ENCODE peak calls at places on chromosome 1, in nine cellular contexts. C is ovary, V is nephron progenitor cell, M is WTC11, I is glutamatergic neuron, J is OCI-LY7, F is pancreas, H is tibial nerve, O is BE2C. A is an unnamed sample.

GRCh38 chr1:89312572-89312971 is 39.9 kb upstream of the GBP5 start:
- DNase-seq in C (no peak), V (no peak), M (no peak), I (no peak), J (no peak), F (no peak), H (no peak), O (no peak), A (no peak)

GRCh38 chr1:151352001-151352718 is 5.1 kb upstream of the RFX5 start:
- DNase-seq in C (no peak), V (no peak), M (no peak), I (no peak), J (no peak), F (no peak), H (no peak), O (peak; percentile 71), A (no peak)

GRCh38 chr1:67831850-67832513 is 1.3 kb downstream of the GNG12 start:
- DNase-seq in C (peak; percentile 54), V (peak; percentile 52), M (no peak), I (no peak), J (no peak), F (peak; percentile 54), H (peak; percentile 57), O (peak; percentile 32), A (no peak)

GRCh38 chr1:21645550-21645949 is 23.6 kb downstream of the RAP1GAP start:
- DNase-seq in C (no peak), V (no peak), M (no peak), I (no peak), J (no peak), F (no peak), H (no peak), O (no peak), A (no peak)

GRCh38 chr1:226838456-226838855 is 32.0 kb upstream of the PSEN2 start:
- DNase-seq in C (no peak), V (no peak), M (no peak), I (no peak), J (no peak), F (no peak), H (no peak), O (no peak), A (no peak)

GRCh38 chr1:108053291-108054023 is 88.5 kb upstream of the VAV3 start:
- DNase-seq in C (no peak), V (no peak), M (no peak), I (no peak), J (no peak), F (no peak), H (no peak), O (no peak), A (no peak)

GRCh38 chr1:160260436-160261382 is 1.6 kb downstream of the DCAF8 start:
- DNase-seq in C (no peak), V (peak; percentile 26), M (no peak), I (no peak), J (no peak), F (no peak), H (no peak), O (no peak), A (no peak)

GRCh38 chr1:210394281-210394798 is 65.6 kb downstream of the HHAT start:
- DNase-seq in C (no peak), V (no peak), M (no peak), I (no peak), J (no peak), F (no peak), H (peak; percentile 9), O (no peak), A (no peak)

GRCh38 chr1:30761312-30762151 is 4.0 kb upstream of the LAPTM5 start:
- DNase-seq in C (no peak), V (peak; percentile 29), M (no peak), I (no peak), J (no peak), F (peak; percentile 32), H (no peak), O (no peak), A (no peak)

GRCh38 chr1:70143052-70143659 is 62.2 kb downstream of the LRRC40 start:
- DNase-seq in C (no peak), V (no peak), M (no peak), I (no peak), J (no peak), F (no peak), H (no peak), O (no peak), A (no peak)

GRCh38 chr1:46526013-46526688 is 25.3 kb downstream of the KNCN start:
- DNase-seq in C (no peak), V (peak; percentile 33), M (no peak), I (no peak), J (no peak), F (peak; percentile 21), H (no peak), O (no peak), A (no peak)

GRCh38 chr1:8055973-8056372 is 29.9 kb upstream of the ERRFI1 start:
- DNase-seq in C (no peak), V (no peak), M (no peak), I (no peak), J (no peak), F (no peak), H (no peak), O (no peak), A (no peak)

GRCh38 chr1:34365295-34365694 is 188.6 kb downstream of the C1orf94 start:
- DNase-seq in C (no peak), V (no peak), M (no peak), I (no peak), J (no peak), F (no peak), H (no peak), O (no peak), A (no peak)

GRCh38 chr1:183869671-183870070 is 64.8 kb downstream of the RGL1 start:
- DNase-seq in C (no peak), V (no peak), M (no peak), I (no peak), J (no peak), F (no peak), H (no peak), O (no peak), A (no peak)

GRCh38 chr1:32801096-32801713 is 16.0 kb downstream of the YARS1 start:
- DNase-seq in C (no peak), V (no peak), M (no peak), I (no peak), J (no peak), F (no peak), H (no peak), O (no peak), A (no peak)

GRCh38 chr1:110524311-110525249 is 5.6 kb upstream of the KCNA10 start:
- DNase-seq in C (no peak), V (peak; percentile 74), M (peak; percentile 81), I (peak; percentile 74), J (peak; percentile 61), F (no peak), H (no peak), O (peak; percentile 77), A (no peak)

GRCh38 chr1:46735708-46736324 is 16.9 kb upstream of the EFCAB14 start:
- DNase-seq in C (no peak), V (peak; percentile 68), M (peak; percentile 58), I (no peak), J (peak; percentile 51), F (no peak), H (no peak), O (no peak), A (peak; percentile 59)

GRCh38 chr1:113040041-113040440 is 33.0 kb upstream of the LRIG2 start:
- DNase-seq in C (no peak), V (no peak), M (no peak), I (no peak), J (no peak), F (no peak), H (no peak), O (peak; percentile 16), A (no peak)

GRCh38 chr1:180933141-180933540 is 20.4 kb downstream of the KIAA1614 start:
- DNase-seq in C (no peak), V (no peak), M (no peak), I (no peak), J (no peak), F (no peak), H (no peak), O (no peak), A (no peak)
- TF ChIP-seq CTCF in C (no peak), V (no peak), M (no peak), I (no peak), J (no peak), F (no peak), H (no peak), O (no peak), A (no peak)

GRCh38 chr1:167200272-167200671 is 20.4 kb upstream of the POU2F1 start:
- DNase-seq in C (no peak), V (no peak), M (no peak), I (no peak), J (no peak), F (no peak), H (no peak), O (no peak), A (no peak)
- TF ChIP-seq CTCF in C (no peak), V (no peak), M (no peak), I (no peak), J (no peak), F (no peak), H (no peak), O (no peak), A (no peak)

DNA sequence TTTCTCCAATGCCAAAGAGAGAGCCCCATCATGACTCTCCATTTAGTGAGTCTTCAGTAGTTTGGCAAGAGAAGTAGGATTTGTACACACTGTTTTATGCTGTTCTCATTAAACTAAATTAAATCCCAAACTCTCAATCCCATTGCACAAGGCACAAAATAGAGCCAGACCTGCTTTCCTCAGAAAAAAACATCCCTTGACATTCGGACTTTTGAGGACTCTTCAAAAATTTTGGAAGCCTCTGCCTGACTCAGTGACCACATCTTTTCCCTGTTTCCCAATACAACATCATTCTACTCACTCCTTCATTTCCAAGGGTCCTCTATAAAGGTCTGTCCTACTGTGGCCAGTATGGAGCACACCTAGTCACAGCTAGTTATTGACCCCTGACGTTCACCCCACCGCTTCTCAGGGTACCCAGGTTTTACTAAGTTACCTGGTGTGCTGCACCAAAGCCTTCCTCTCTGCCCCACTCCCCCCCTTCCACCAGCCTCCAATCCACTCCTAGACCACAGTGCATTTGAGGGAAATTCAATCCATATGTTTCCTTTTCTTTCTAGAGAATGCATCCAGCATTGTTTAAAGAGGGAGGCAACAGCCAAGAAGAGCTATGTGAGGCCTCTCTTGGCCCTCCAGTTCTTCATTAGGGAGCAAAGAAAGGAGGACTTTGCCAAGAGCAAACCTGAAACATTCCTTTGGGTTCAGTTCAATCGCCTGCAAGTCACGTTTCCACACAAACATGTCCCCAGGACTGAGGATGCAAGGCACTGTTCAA is 428.7 kb downstream of the PLPP3 start:
- DNase-seq in C (no peak), V (no peak), M (no peak), I (no peak), J (no peak), F (no peak), H (no peak), O (no peak), A (no peak)
- TF ChIP-seq CTCF in C (no peak), V (no peak), M (no peak), I (no peak), J (no peak), F (no peak), H (no peak), O (no peak), A (no peak)

DNA sequence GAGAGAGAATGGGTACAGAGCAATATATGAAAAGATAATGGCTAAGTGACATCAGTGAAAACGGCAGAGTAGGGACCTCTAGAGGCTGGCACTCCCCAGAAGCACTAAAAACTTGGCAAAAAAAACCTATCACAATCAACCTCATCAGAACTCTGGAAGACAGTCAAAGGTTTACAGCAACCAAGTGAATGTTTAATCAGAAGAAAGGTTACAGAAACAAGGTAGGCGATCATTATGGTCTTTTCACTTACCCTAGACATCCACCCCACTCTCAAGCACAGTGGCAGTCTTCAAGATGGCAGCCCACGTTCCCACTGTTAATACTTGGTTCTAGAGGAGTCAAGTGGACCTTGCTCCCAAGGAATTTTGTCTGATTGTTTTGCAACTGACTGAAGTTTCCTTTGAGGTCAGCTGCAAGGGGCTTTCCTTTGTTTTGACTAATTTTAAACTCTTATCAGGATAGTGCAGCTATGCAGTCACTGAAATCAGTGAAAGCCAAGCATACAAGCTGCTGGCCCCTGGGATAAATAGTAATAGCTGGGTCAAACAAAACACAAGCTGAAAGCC is 7.2 kb downstream of the KIFAP3 start:
- DNase-seq in C (no peak), V (no peak), M (no peak), I (no peak), J (no peak), F (no peak), H (no peak), O (no peak), A (no peak)
- TF ChIP-seq CTCF in C (no peak), V (no peak), M (no peak), I (no peak), J (no peak), F (no peak), H (no peak), O (no peak), A (no peak)